ENCODE peak calls at places on chromosomes 1 and 21, in four cellular contexts. N is T-helper 9 cell; L is activated naive CD4-positive, alpha-beta T cell treated with anti-CD3 and anti-CD28 coated beads, Interleukin-2, amount 10 ng/mL, durations not matched to agents 7 days and 5 days; I is activated naive CD8-positive, alpha-beta T cell treated with anti-CD3 and anti-CD28 coated beads, Interleukin-2, amount 50 U/mL, for 24 hours. W is an unnamed sample.

GRCh38 chr1:168897249-168897648 is 168.2 kb upstream of the DPT start:
- DNase-seq in N (no peak), L (no peak), I (no peak), W (no peak)

GRCh38 chr1:100364731-100365130 is 12.4 kb downstream of the CDC14A start:
- DNase-seq in N (no peak), L (no peak), I (no peak), W (no peak)

GRCh38 chr1:104132386-104132973 is 382.8 kb downstream of the AMY1C start:
- DNase-seq in N (no peak), L (no peak), I (no peak), W (no peak)

GRCh38 chr1:2038229-2038628 is 12.0 kb upstream of the PRKCZ start:
- DNase-seq in N (no peak), L (no peak), I (no peak), W (no peak)

GRCh38 chr21:15274701-15275255 is 210.0 kb upstream of the NRIP1 start:
- DNase-seq in N (no peak), L (no peak), I (no peak), W (no peak)

GRCh38 chr1:84365225-84366221 is 32.8 kb upstream of the DNASE2B start:
- DNase-seq in N (no peak), L (no peak), I (peak; percentile 42), W (no peak)

GRCh38 chr1:224431726-224432125 is 2.9 kb downstream of the WDR26 start:
- DNase-seq in N (no peak), L (no peak), I (no peak), W (no peak)

GRCh38 chr1:67677925-67678324 is 7.1 kb upstream of the GADD45A start:
- DNase-seq in N (no peak), L (no peak), I (no peak), W (no peak)

GRCh38 chr1:229844675-229845074 is 218.6 kb downstream of the URB2 start:
- DNase-seq in N (no peak), L (no peak), I (no peak), W (no peak)

GRCh38 chr1:174274452-174274851 is 115.1 kb downstream of the RABGAP1L start:
- DNase-seq in N (no peak), L (no peak), I (no peak), W (no peak)

GRCh38 chr1:90707363-90707710 is 9.8 kb downstream of the BARHL2 start:
- DNase-seq in N (no peak), L (peak; percentile 46), I (no peak), W (no peak)

GRCh38 chr1:202029171-202029665 is 18.8 kb downstream of the ELF3 start:
- DNase-seq in N (no peak), L (no peak), I (no peak), W (no peak)

GRCh38 chr1:3543076-3544049 is 67.9 kb downstream of the MEGF6 start:
- DNase-seq in N (no peak), L (no peak), I (no peak), W (peak; percentile 77)

GRCh38 chr1:228334954-228335353 is 71.7 kb downstream of the TRIM11 start:
- DNase-seq in N (no peak), L (peak; percentile 16), I (no peak), W (no peak)

GRCh38 chr21:15422761-15423160 is 307.0 kb upstream of the USP25 start:
- DNase-seq in N (no peak), L (no peak), I (no peak), W (no peak)

GRCh38 chr1:219317762-219318353 is 144.2 kb downstream of the LYPLAL1 start:
- DNase-seq in N (no peak), L (no peak), I (no peak), W (no peak)

GRCh38 chr21:28317177-28317950 is 675.3 kb downstream of the LTN1 start:
- DNase-seq in N (no peak), L (no peak), I (no peak), W (no peak)

GRCh38 chr1:78004719-78005346 is at the start of gene DNAJB4:
- DNase-seq in N (peak; percentile 41), L (peak; percentile 77), I (peak; percentile 46), W (peak; percentile 63)

GRCh38 chr1:236416165-236416564 is 22.1 kb downstream of the EDARADD start:
- DNase-seq in N (peak; percentile 7), L (peak; percentile 23), I (no peak), W (no peak)